ENCODE peak calls at places on chromosome 16, in four cellular contexts. T, I, N and R are unnamed samples.

GRCh38 chr16:54135361-54136275 is 151.0 kb downstream of the IRX3 start:
- DNase-seq in N (no peak), I (peak; percentile 77), T (peak; percentile 89), R (peak; percentile 45)

GRCh38 chr16:59878999-59879398 is 1144.9 kb upstream of the GOT2 start:
- DNase-seq in T (no peak), N (peak; percentile 13), I (no peak), R (no peak)

GRCh38 chr16:70693231-70693671 is 7.4 kb upstream of the MTSS2 start:
- DNase-seq in T (no peak), N (no peak), I (no peak), R (peak; percentile 21)

GRCh38 chr16:87138316-87138715 is 178.9 kb downstream of the C16orf95 start:
- DNase-seq in N (no peak), I (no peak), T (no peak), R (no peak)

GRCh38 chr16:85508388-85508787 is 104.7 kb upstream of the GSE1 start:
- DNase-seq in T (no peak), I (no peak), N (no peak), R (no peak)

GRCh38 chr16:12531937-12532336 is 271.8 kb downstream of the CPPED1 start:
- DNase-seq in I (no peak), N (no peak), T (peak; percentile 20), R (peak; percentile 13)

GRCh38 chr16:80806957-80807356 is 2.6 kb upstream of the CDYL2 start:
- DNase-seq in I (peak; percentile 76), N (no peak), T (peak; percentile 43), R (peak; percentile 15)

GRCh38 chr16:76819517-76819916 is 371.5 kb upstream of the MON1B start:
- DNase-seq in N (no peak), I (no peak), T (no peak), R (no peak)

GRCh38 chr16:84277244-84277823 is 17.3 kb upstream of the WFDC1 start:
- DNase-seq in I (peak; percentile 63), T (peak; percentile 74), N (peak; percentile 31), R (peak; percentile 85)

GRCh38 chr16:4608704-4608980 is 6.0 kb downstream of the UBALD1 start:
- DNase-seq in I (no peak), N (no peak), T (no peak), R (no peak)

GRCh38 chr16:969508-970378 is 1.0 kb downstream of the LMF1 start:
- DNase-seq in I (peak; percentile 26), N (no peak), T (no peak), R (peak; percentile 71)

GRCh38 chr16:52498640-52499039 is 48.3 kb downstream of the TOX3 start:
- DNase-seq in T (no peak), N (no peak), I (no peak), R (no peak)

GRCh38 chr16:4190086-4190485 is 51.8 kb downstream of the SRL start:
- DNase-seq in T (no peak), I (no peak), N (no peak), R (no peak)

GRCh38 chr16:1287982-1288670 is 21.3 kb upstream of the UBE2I start:
- DNase-seq in I (no peak), T (no peak), N (no peak), R (no peak)

GRCh38 chr16:83338941-83339340 is 468.8 kb upstream of the HSBP1 start:
- DNase-seq in N (no peak), I (peak; percentile 76), T (peak; percentile 37), R (peak; percentile 16)

GRCh38 chr16:49918257-49918656 is 62.3 kb upstream of the ZNF423 start:
- DNase-seq in T (peak; percentile 28), N (no peak), I (no peak), R (no peak)

GRCh38 chr16:4947722-4948503 is 10.2 kb upstream of the SEC14L5 start:
- DNase-seq in T (peak; percentile 92), N (no peak), I (no peak), R (no peak)

GRCh38 chr16:67242138-67242730 is 5.0 kb downstream of the FHOD1 start:
- DNase-seq in N (no peak), T (no peak), I (no peak), R (no peak)

GRCh38 chr16:1884155-1884760 is 12.3 kb upstream of the MEIOB start:
- DNase-seq in N (peak; percentile 72), T (peak; percentile 92), I (peak; percentile 33), R (peak; percentile 15)

GRCh38 chr16:25030420-25031131 is 15.4 kb upstream of the ARHGAP17 start:
- DNase-seq in T (no peak), I (no peak), N (no peak), R (no peak)

GRCh38 chr16:48971571-48972071 is 310.0 kb downstream of the CBLN1 start:
- DNase-seq in T (no peak), I (no peak), N (no peak), R (no peak)

GRCh38 chr16:77472262-77472661 is 37.4 kb upstream of the ADAMTS18 start:
- DNase-seq in N (no peak), I (no peak), T (no peak), R (no peak)

GRCh38 chr16:88647178-88648070 is 3.4 kb downstream of the CYBA start:
- DNase-seq in T (no peak), N (no peak), I (no peak), R (no peak)

GRCh38 chr16:49055824-49056545 is 225.7 kb downstream of the CBLN1 start:
- DNase-seq in T (peak; percentile 64), N (no peak), I (no peak), R (no peak)

GRCh38 chr16:19446886-19447285 is 29.2 kb downstream of the TMC5 start:
- DNase-seq in N (no peak), I (no peak), T (no peak), R (no peak)

GRCh38 chr16:17607075-17607509 is 136.3 kb upstream of the XYLT1 start:
- DNase-seq in T (no peak), I (no peak), N (no peak), R (no peak)

GRCh38 chr16:17605784-17606183 is 135.0 kb upstream of the XYLT1 start:
- DNase-seq in I (no peak), N (no peak), T (no peak), R (no peak)

GRCh38 chr16:17606460-17606859 is 135.7 kb upstream of the XYLT1 start:
- DNase-seq in T (no peak), I (no peak), N (no peak), R (no peak)

GRCh38 chr16:17603614-17604013 is 132.9 kb upstream of the XYLT1 start:
- DNase-seq in T (no peak), I (no peak), N (no peak), R (no peak)

GRCh38 chr16:17607624-17608023 is 136.9 kb upstream of the XYLT1 start:
- DNase-seq in N (no peak), I (no peak), T (no peak), R (no peak)
- H3K4me3 ChIP-seq in N (no peak overlapping the region), I (no peak overlapping the region), T (no peak overlapping the region), R (no peak overlapping the region)

GRCh38 chr16:89944773-89945172 is 3.8 kb upstream of the DEF8 start:
- DNase-seq in I (no peak), N (no peak), T (no peak), R (no peak)
- H3K4me3 ChIP-seq in I (no peak overlapping the region), N (no peak overlapping the region), T (no peak overlapping the region), R (no peak overlapping the region)

GRCh38 chr16:75262800-75263127 is 11.3 kb upstream of the BCAR1 start:
- DNase-seq in I (no peak), T (no peak), N (no peak), R (no peak)
- H3K4me3 ChIP-seq in I (no peak overlapping the region), T (no peak overlapping the region), N (no peak overlapping the region), R (peak overlapping the region; percentile 95)

DNA sequence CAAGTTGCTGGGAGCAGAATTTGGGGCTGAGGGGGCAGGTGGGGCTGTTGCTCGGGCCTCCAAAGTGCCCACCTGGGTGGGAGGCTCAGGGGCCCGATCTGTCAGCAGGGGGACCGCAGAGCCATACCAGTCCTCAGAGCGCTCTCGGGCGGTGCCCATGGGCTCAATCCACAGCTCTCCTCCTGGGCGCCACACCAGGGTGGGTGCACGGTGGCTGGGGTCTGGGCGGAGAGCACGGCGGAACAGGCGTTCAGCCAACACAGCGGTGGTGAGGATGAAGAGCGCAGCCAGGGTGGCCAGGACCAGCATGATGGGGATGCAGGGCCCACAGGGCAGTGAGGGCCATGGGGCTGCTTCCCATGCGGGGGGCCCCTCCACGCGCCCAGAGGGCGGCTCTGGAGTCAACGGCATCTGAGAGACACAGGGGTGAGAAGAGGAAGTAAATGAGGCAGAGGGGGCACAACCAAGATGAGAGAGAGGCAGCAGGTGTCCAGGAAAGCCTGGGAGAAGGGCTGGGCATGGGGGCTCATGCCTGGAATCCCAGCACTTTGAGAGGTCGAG is 1.2 kb downstream of the C16orf54 start:
- DNase-seq in T (peak; percentile 72), N (no peak), I (no peak), R (no peak)
- H3K4me3 ChIP-seq in T (peak overlapping the region; percentile 74), N (no peak overlapping the region), I (no peak overlapping the region), R (no peak overlapping the region)

GRCh38 chr16:28062261-28063046 is 1.1 kb downstream of the GSG1L start:
- DNase-seq in I (no peak), T (no peak), N (no peak), R (no peak)
- H3K4me3 ChIP-seq in I (no peak overlapping the region), T (no peak overlapping the region), N (peak overlapping the region; percentile 47), R (no peak overlapping the region)

GRCh38 chr16:72371307-72372081 is 199.5 kb upstream of the PMFBP1 start:
- DNase-seq in I (peak; percentile 29), N (no peak), T (no peak), R (peak; percentile 17)
- H3K4me3 ChIP-seq in I (no peak overlapping the region), N (no peak overlapping the region), T (no peak overlapping the region), R (no peak overlapping the region)

DNA sequence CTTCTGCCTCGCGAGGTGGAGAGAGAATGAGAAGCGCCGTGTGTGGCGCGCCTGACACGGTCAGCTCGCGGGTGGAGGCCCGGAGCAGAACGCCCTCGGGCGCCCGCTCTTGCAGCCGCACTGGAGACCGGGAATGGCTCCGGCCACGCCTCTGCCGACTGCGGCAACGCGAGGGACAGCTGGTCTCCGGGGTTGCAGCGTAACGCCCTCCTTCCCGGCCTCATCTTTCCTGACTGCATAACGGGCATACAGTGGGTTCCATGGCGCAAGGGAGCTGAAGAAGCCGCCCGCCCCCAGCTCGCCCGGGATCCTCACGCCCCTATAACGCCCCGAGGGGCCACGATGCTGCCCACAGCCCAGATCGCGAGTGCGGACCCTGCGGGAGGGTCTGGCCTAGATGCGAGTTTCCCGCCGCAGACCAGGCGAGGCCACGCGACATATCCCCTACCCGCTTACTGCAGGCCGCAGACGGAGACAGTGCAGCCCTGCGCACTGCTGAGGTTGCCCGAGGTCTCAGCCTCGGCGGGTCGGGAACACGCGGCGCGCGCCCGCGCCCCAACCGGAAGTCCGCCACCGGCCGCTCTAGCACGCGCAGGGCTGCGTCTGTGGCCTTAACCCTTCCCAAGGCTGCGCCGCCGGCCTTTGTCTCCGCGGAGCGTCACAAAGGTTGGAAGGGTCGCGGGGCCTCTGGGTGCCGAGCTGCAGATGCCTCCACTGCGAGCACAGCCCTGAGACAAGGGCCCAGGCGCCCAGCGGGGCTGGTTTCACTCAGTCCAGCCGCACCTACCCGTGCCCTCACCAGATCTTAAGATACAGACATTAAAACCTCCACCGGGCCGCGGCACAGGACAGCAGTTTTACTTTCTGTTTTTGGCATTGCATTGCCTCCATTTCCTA is 18.8 kb downstream of the BCL7C start:
- DNase-seq in N (peak; percentile 82), I (peak; percentile 92), T (peak; percentile 95), R (peak; percentile 94)
- H3K4me3 ChIP-seq in N (peak overlapping the region; percentile 71), I (peak overlapping the region; percentile 87), T (peak overlapping the region; percentile 64), R (peak overlapping the region; percentile 88)

GRCh38 chr16:69225136-69225535 is 38.2 kb downstream of the SNTB2 start:
- DNase-seq in I (peak; percentile 4), N (no peak), T (no peak), R (no peak)
- H3K4me3 ChIP-seq in I (no peak overlapping the region), N (no peak overlapping the region), T (no peak overlapping the region), R (no peak overlapping the region)

GRCh38 chr16:74852500-74852875 is 77.9 kb upstream of the FA2H start:
- DNase-seq in N (no peak), T (no peak), I (no peak), R (no peak)
- H3K4me3 ChIP-seq in N (no peak overlapping the region), T (no peak overlapping the region), I (no peak overlapping the region), R (no peak overlapping the region)